ENCODE peak calls at places on chromosome 9, in seven cellular contexts. Q is ovary, G is K562, R is A549, J is upper lobe of left lung, S is SK-N-SH, I is stomach. L is an unnamed sample. For H3K9me3 and H3K4me1, the result is how much of the 10 kb centered on the place peaks cover.

GRCh38 chr9:114588150-114588663 is 638 bp downstream of the ATP6V1G1 start:
- DNase-seq in S (no peak), G (no peak), R (no peak), Q (no peak), J (no peak), I (no peak), L (no peak)

GRCh38 chr9:15253786-15254185 is 53.2 kb downstream of the TTC39B start:
- DNase-seq in S (no peak), I (no peak), R (no peak), G (no peak), Q (no peak), J (no peak), L (peak)

GRCh38 chr9:114799925-114800324 is 5.9 kb downstream of the TNFSF15 start:
- DNase-seq in I (no peak), S (no peak), R (no peak), J (no peak), Q (no peak), G (no peak), L (no peak)

GRCh38 chr9:107020040-107020530 is 157.1 kb downstream of the ZNF462 start:
- DNase-seq in R (no peak), G (no peak), I (no peak), Q (no peak), J (no peak), S (no peak), L (no peak)

GRCh38 chr9:4970970-4971641 is 14.0 kb upstream of the JAK2 start:
- DNase-seq in Q (no peak), R (no peak), J (no peak), G (no peak), I (peak), S (no peak), L (no peak)

GRCh38 chr9:25724424-25724823 is 46.2 kb upstream of the TUSC1 start:
- DNase-seq in Q (no peak), R (no peak), I (no peak), S (no peak), J (no peak), G (no peak), L (no peak)

GRCh38 chr9:33924978-33925797 is 108.2 kb downstream of the UBE2R2 start:
- DNase-seq in J (no peak), S (peak), I (peak), R (peak), Q (peak), G (peak), L (peak)

GRCh38 chr9:106174331-106174730 is 480.0 kb downstream of the TMEM38B start:
- DNase-seq in I (no peak), Q (no peak), R (no peak), J (no peak), S (no peak), G (no peak), L (no peak)

GRCh38 chr9:133005221-133005760 is 25.5 kb upstream of the GTF3C5 start:
- DNase-seq in R (no peak), I (no peak), G (no peak), J (peak), Q (no peak), S (no peak), L (no peak)

GRCh38 chr9:130995399-130995941 is 13.5 kb upstream of the LAMC3 start:
- DNase-seq in R (peak), S (peak), G (no peak), I (no peak), Q (no peak), J (no peak), L (peak)

GRCh38 chr9:131467214-131467935 is 35.3 kb upstream of the POMT1 start:
- DNase-seq in S (no peak), G (no peak), R (no peak), J (no peak), Q (peak), I (no peak), L (no peak)

GRCh38 chr9:91117959-91118651 is 243.6 kb downstream of the AUH start:
- DNase-seq in J (peak), I (peak), Q (peak), G (peak), R (no peak), S (no peak), L (peak)

GRCh38 chr9:18018241-18018640 is 439.4 kb downstream of the SH3GL2 start:
- DNase-seq in R (no peak), Q (no peak), S (no peak), I (no peak), J (no peak), G (no peak), L (no peak)

GRCh38 chr9:21626493-21626892 is 144.4 kb upstream of the IFNE start:
- DNase-seq in G (no peak), I (no peak), Q (no peak), S (no peak), R (no peak), J (no peak), L (no peak)

DNA sequence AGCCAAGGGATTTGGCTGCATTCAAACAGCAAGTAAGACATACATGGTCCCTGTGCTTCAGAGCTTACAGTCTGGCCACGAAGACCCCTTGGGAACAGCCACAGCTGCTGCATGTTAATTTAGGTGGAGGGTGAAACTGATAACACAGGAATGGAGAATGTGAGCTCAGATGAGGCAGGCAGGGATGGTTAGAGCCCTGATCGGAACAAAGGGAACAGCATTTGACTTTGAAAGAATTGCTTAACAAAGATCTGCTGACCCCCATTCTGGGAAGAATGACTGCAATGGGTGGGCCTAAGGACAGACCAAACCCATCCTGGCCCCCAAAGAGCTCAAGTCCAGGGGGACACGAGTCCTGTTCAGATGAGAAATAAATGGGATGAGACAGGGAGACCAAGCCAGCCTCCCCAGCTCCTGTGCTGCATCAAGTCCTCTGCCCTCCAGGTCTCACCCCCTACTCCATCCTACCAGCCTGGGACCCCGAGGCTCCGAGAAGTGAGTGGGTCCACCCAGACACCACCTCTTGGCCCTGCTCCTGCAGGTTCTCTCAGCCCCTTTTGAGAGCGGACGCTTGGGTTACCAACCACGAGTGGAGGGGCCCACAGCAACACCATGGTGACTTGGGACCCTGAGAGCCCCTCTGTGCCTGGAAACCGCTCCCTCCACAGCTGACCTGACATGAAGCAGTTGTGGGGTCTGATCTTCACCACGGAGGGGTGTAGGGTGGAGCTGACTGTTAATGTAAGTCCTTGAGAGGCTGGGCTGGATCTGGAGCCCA is 50.8 kb downstream of the OLFM1 start:
- DNase-seq in I (no peak), G (no peak), R (no peak), S (no peak), Q (no peak), J (no peak), L (no peak)
- H3K9me3 ChIP-seq in I (under half), G (under half), R (under half), S (under half), Q (under half), J (under half), L (under half)

GRCh38 chr9:136483589-136484152 is 831 bp upstream of the SEC16A start:
- DNase-seq in S (peak), I (peak), R (peak), J (peak), Q (peak), G (peak), L (peak)
- TF ChIP-seq EP300 in S (no peak), I (no peak), R (no peak), J (no peak), Q (peak), G (no peak), L (no peak)

GRCh38 chr9:129981180-129981907 is 61.6 kb downstream of the FNBP1 start:
- DNase-seq in R (no peak), I (no peak), J (no peak), S (no peak), Q (no peak), G (no peak), L (peak)

GRCh38 chr9:129983891-129984290 is 59.1 kb downstream of the FNBP1 start:
- DNase-seq in J (no peak), S (no peak), Q (no peak), I (no peak), G (no peak), R (no peak), L (no peak)

DNA sequence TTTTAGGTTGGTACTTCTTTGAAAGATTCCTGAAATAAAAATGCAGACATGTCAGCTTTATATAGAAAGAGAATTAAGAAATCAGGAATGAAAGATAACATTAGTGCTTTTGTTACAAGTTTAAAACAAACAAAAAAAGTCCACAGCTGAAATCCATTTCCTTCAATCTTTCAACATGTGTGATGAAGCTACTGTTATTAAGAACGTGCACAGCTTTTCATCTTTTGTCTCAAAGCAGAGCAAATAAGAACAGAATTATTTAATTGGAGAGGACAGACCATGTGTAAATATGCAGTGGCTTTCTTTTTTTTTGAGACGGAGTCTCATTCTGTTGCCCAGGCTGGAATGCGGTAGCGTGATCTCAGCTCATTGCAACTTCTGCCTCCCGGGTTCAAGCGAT is 63.6 kb downstream of the FNBP1 start:
- DNase-seq in I (no peak), Q (no peak), S (no peak), R (no peak), J (no peak), G (no peak), L (no peak)
- H3K4me1 ChIP-seq in I (under half), Q (under half), S (under half), R (under half), J (under half), G (under half), L (under half)

DNA sequence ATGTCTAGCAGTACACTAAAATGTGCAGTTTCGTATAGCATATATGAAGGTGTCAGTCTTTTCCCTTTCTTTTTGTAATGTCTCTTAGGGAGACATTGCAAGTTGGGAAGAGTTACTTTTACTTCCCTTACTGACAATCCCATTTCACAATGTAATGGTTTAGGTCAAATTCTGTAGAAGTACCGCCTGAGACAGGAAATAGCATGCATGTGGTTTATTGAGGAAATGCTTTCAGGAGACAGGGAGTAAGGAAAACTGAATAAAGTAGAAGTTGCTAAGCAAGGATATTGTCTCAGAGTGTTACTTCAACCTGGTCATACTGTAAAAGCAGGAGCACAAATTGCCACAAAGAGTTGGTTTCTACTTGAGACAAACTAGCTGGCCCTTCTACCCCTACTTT is 32.1 kb upstream of the MSANTD3 start:
- DNase-seq in G (no peak), Q (no peak), J (no peak), R (no peak), I (no peak), S (no peak), L (no peak)
- H3K9me3 ChIP-seq in G (under half), Q (under half), J (under half), R (under half), I (under half), S (under half), L (under half)

GRCh38 chr9:2418619-2419018 is 203.0 kb upstream of the VLDLR start:
- DNase-seq in S (no peak), R (no peak), J (no peak), G (no peak), I (no peak), Q (peak), L (no peak)
- TF ChIP-seq EP300 in S (no peak), R (no peak), J (no peak), G (no peak), I (no peak), Q (no peak), L (no peak)

GRCh38 chr9:75140261-75140660 is 51.9 kb downstream of the OSTF1 start:
- DNase-seq in R (no peak), Q (no peak), I (no peak), S (no peak), J (no peak), G (no peak), L (no peak)

GRCh38 chr9:75146229-75146628 is 57.9 kb downstream of the OSTF1 start:
- DNase-seq in Q (no peak), R (no peak), J (no peak), I (no peak), S (no peak), G (no peak), L (no peak)

GRCh38 chr9:75138260-75139040 is 50.1 kb downstream of the OSTF1 start:
- DNase-seq in J (no peak), G (no peak), Q (no peak), I (no peak), R (no peak), S (no peak), L (no peak)

GRCh38 chr9:75139201-75139600 is 50.9 kb downstream of the OSTF1 start:
- DNase-seq in J (no peak), Q (no peak), G (no peak), I (no peak), S (no peak), R (no peak), L (no peak)

GRCh38 chr9:75142208-75142607 is 53.9 kb downstream of the OSTF1 start:
- DNase-seq in I (no peak), R (no peak), J (no peak), S (no peak), Q (no peak), G (no peak), L (no peak)
- H3K4me1 ChIP-seq in I (under half), R (under half), J (under half), S (under half), Q (under half), G (under half), L (under half)

DNA sequence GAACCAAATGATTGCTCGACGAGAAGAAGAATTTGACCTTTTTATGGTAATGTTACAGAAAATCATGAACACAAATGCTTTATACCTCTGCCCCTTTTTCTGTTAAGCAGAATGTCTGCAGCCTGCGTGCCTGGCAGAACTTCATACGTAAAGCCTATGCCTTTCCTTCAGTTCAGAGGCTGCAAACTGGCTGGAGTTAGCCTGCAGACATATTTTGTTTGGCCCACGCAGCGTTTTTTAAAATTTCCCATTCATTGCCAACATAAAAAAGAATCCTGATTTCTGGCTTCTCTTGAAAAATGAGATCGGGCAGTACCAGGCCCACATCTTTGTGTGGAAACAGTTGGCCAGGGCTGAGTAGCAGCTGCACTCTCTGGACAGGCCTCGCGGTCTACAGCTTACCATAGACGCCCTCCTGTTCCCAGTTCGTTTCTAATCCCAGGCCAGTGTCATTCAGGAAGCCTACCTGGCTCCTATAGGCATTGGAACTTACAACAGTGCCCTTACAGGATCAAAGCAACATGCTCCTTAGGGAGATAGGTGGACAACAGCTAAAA is 104.4 kb downstream of the SMARCA2 start:
- DNase-seq in R (no peak), S (no peak), I (no peak), G (no peak), J (no peak), Q (no peak), L (no peak)
- H3K9me3 ChIP-seq in R (under half), S (under half), I (under half), G (under half), J (under half), Q (under half), L (under half)

GRCh38 chr9:97529363-97530076 is 28.1 kb downstream of the TMOD1 start:
- DNase-seq in J (no peak), R (peak), G (peak), Q (no peak), I (no peak), S (no peak), L (no peak)
- TF ChIP-seq EP300 in J (no peak), R (no peak), G (no peak), Q (no peak), I (no peak), S (no peak), L (no peak)

GRCh38 chr9:129322641-129323375 is 144.7 kb upstream of the IER5L start:
- DNase-seq in J (no peak), Q (peak), R (no peak), S (no peak), G (no peak), I (no peak), L (no peak)
- H3K4me1 ChIP-seq in J (under half), Q (under half), R (under half), S (under half), G (under half), I (under half), L (under half)

GRCh38 chr9:137984005-137984404 is 106.4 kb downstream of the CACNA1B start:
- DNase-seq in G (no peak), J (peak), R (no peak), S (no peak), I (peak), Q (no peak), L (no peak)
- H3K9me3 ChIP-seq in G (under half), J (under half), R (under half), S (under half), I (under half), Q (under half), L (under half)

L was measured in transverse colon.